ENCODE peak calls at places on chromosomes 1 and 21, in six cellular contexts. Y is progenitor cell of endocrine pancreas, C is spleen, U is H9, I is GDM1, T is T47D. M is an unnamed sample.

GRCh38 chr1:201450721-201451291 is 18.2 kb downstream of the PHLDA3 start:
- DNase-seq in Y (no peak), C (no peak), U (peak; percentile 41), I (peak; percentile 51), T (no peak), M (no peak)

GRCh38 chr1:187938092-187938491 is 1109.3 kb downstream of the PLA2G4A start:
- DNase-seq in Y (no peak), C (no peak), U (no peak), I (no peak), T (no peak), M (no peak)

GRCh38 chr1:206925116-206925736 is 3.5 kb upstream of the FCMR start:
- DNase-seq in Y (no peak), C (peak; percentile 91), U (peak; percentile 64), I (no peak), T (no peak), M (no peak)

GRCh38 chr1:155086182-155086741 is 7.6 kb downstream of the EFNA3 start:
- DNase-seq in Y (peak; percentile 84), C (peak; percentile 94), U (peak; percentile 87), I (peak; percentile 55), T (peak; percentile 54), M (peak; percentile 78)

GRCh38 chr21:46425061-46425460 is 33.6 kb upstream of the DIP2A start:
- DNase-seq in Y (no peak), C (peak; percentile 68), U (no peak), I (no peak), T (no peak), M (no peak)

GRCh38 chr21:36757246-36757645 is 58.3 kb downstream of the SIM2 start:
- DNase-seq in Y (no peak), C (no peak), U (no peak), I (no peak), T (no peak), M (no peak)

GRCh38 chr1:27306892-27307850 is 14.8 kb upstream of the TMEM222 start:
- DNase-seq in Y (no peak), C (no peak), U (peak; percentile 91), I (no peak), T (no peak), M (no peak)

GRCh38 chr1:23484253-23485001 is 448 bp upstream of the ASAP3 start:
- DNase-seq in Y (peak; percentile 94), C (peak; percentile 95), U (peak; percentile 96), I (peak; percentile 69), T (peak; percentile 83), M (peak; percentile 94)

GRCh38 chr1:203338335-203339036 is 12.4 kb downstream of the FMOD start:
- DNase-seq in Y (peak; percentile 30), C (peak; percentile 86), U (peak; percentile 74), I (peak; percentile 46), T (peak; percentile 83), M (peak; percentile 82)

GRCh38 chr1:35364732-35365131 is 96.2 kb downstream of the ZMYM4 start:
- DNase-seq in Y (no peak), C (no peak), U (no peak), I (no peak), T (no peak), M (no peak)

GRCh38 chr1:219324629-219325367 is 151.1 kb downstream of the LYPLAL1 start:
- DNase-seq in Y (no peak), C (no peak), U (no peak), I (no peak), T (no peak), M (peak; percentile 86)

GRCh38 chr1:243598433-243598832 is 251.6 kb downstream of the AKT3 start:
- DNase-seq in Y (no peak), C (no peak), U (no peak), I (peak; percentile 54), T (no peak), M (peak; percentile 59)

GRCh38 chr1:156866679-156867015 is 6.0 kb downstream of the NTRK1 start:
- DNase-seq in Y (no peak), C (no peak), U (no peak), I (no peak), T (no peak), M (no peak)

GRCh38 chr1:227892930-227893695 is 54.6 kb downstream of the WNT9A start:
- DNase-seq in Y (peak; percentile 5), C (no peak), U (peak; percentile 22), I (no peak), T (no peak), M (no peak)

GRCh38 chr1:1924378-1924777 is 5.3 kb upstream of the TMEM52 start:
- DNase-seq in Y (no peak), C (peak; percentile 76), U (peak; percentile 25), I (no peak), T (no peak), M (no peak)

GRCh38 chr1:32539584-32540571 is 651 bp downstream of the ZBTB8A start:
- DNase-seq in Y (peak; percentile 51), C (no peak), U (peak; percentile 46), I (no peak), T (peak; percentile 34), M (peak; percentile 34)

M was measured in RWPE1.